ENCODE peak calls at places on chromosomes 12 and 14, in eight cellular contexts. C is neural crest cell; Q is HCEC 1CT; G is tibial nerve; Z is effector memory CD8-positive, alpha-beta T cell; F is putamen; N is lower lobe of right lung; R is brain microvascular endothelial cell. B is an unnamed sample.

GRCh38 chr12:108734200-108734906 is 3.0 kb upstream of the CORO1C start:
- DNase-seq in Z (no peak), R (peak; percentile 94), G (no peak), F (no peak), N (no peak), C (no peak), Q (peak; percentile 97), B (no peak)

GRCh38 chr14:100629098-100629497 is 41.9 kb upstream of the BEGAIN start:
- DNase-seq in Z (no peak), C (no peak), Q (no peak), R (no peak), N (no peak), G (no peak), F (no peak), B (no peak)

GRCh38 chr14:91115986-91116385 is 2.1 kb downstream of the DGLUCY start:
- DNase-seq in F (no peak), Q (no peak), C (no peak), R (no peak), N (no peak), G (no peak), Z (no peak), B (no peak)

GRCh38 chr12:31728289-31728916 is 418 bp downstream of the AMN1 start:
- DNase-seq in Z (no peak), N (peak; percentile 66), C (no peak), Q (no peak), G (no peak), F (no peak), R (no peak), B (no peak)

GRCh38 chr12:23771230-23771949 is 178.1 kb downstream of the SOX5 start:
- DNase-seq in R (no peak), Z (no peak), F (peak; percentile 93), G (peak; percentile 51), C (peak; percentile 36), Q (no peak), N (no peak), B (peak; percentile 81)

GRCh38 chr12:4281173-4281654 is 7.7 kb downstream of the CCND2 start:
- DNase-seq in Z (no peak), N (no peak), G (no peak), C (no peak), Q (no peak), R (no peak), F (no peak), B (no peak)

GRCh38 chr14:54259821-54260220 is 137.0 kb upstream of the CDKN3 start:
- DNase-seq in F (no peak), R (no peak), Z (no peak), C (no peak), N (no peak), Q (no peak), G (no peak), B (no peak)

GRCh38 chr12:106978035-106978800 is 8.7 kb downstream of the MTERF2 start:
- DNase-seq in C (no peak), G (peak; percentile 42), Q (no peak), F (peak; percentile 25), R (no peak), N (no peak), Z (no peak), B (no peak)

GRCh38 chr14:96363751-96364336 is 518 bp downstream of the GSKIP start:
- DNase-seq in F (peak; percentile 26), G (no peak), R (peak; percentile 18), N (peak; percentile 63), Z (no peak), Q (peak; percentile 65), C (peak; percentile 32), B (peak; percentile 29)

GRCh38 chr14:105120056-105120455 is 48.5 kb downstream of the JAG2 start:
- DNase-seq in N (no peak), Z (no peak), C (no peak), F (peak; percentile 29), G (no peak), Q (no peak), R (no peak), B (no peak)

GRCh38 chr12:4809449-4810218 is 89.4 kb downstream of the GALNT8 start:
- DNase-seq in R (no peak), C (peak; percentile 25), G (no peak), F (no peak), Z (no peak), N (no peak), Q (no peak), B (no peak)

GRCh38 chr14:59679872-59680271 is 103.3 kb upstream of the CCDC175 start:
- DNase-seq in F (no peak), R (no peak), N (no peak), G (no peak), Q (no peak), Z (no peak), C (no peak), B (no peak)

GRCh38 chr12:56988207-56988739 is 18.1 kb downstream of the ZBTB39 start:
- DNase-seq in N (no peak), Z (no peak), C (no peak), Q (no peak), G (no peak), F (no peak), R (peak; percentile 10), B (peak; percentile 72)

GRCh38 chr14:68167019-68167716 is 347.6 kb downstream of the RAD51B start:
- DNase-seq in R (no peak), Z (no peak), N (no peak), F (no peak), C (no peak), Q (no peak), G (no peak), B (no peak)

GRCh38 chr14:74945261-74945851 is 10.0 kb downstream of the PGF start:
- DNase-seq in Q (peak; percentile 24), N (no peak), C (peak; percentile 63), Z (no peak), F (no peak), G (no peak), R (no peak), B (no peak)

GRCh38 chr12:79162948-79163347 is 298.4 kb downstream of the SYT1 start:
- DNase-seq in C (no peak), R (no peak), G (no peak), N (no peak), F (no peak), Z (no peak), Q (no peak), B (no peak)

GRCh38 chr14:101426466-101426865 is 134.8 kb upstream of the DIO3 start:
- DNase-seq in Z (no peak), N (no peak), G (no peak), Q (no peak), R (no peak), C (no peak), F (no peak), B (no peak)

GRCh38 chr12:101713059-101713682 is 15.7 kb downstream of the CHPT1 start:
- DNase-seq in C (no peak), Z (no peak), F (peak; percentile 27), Q (no peak), N (no peak), G (peak; percentile 27), R (no peak), B (peak; percentile 67)

GRCh38 chr12:29756741-29757390 is 26.9 kb downstream of the TMTC1 start:
- DNase-seq in G (no peak), F (no peak), Z (no peak), C (no peak), R (no peak), Q (no peak), N (no peak), B (no peak)

GRCh38 chr14:102500190-102500661 is 9.3 kb downstream of the ANKRD9 start:
- DNase-seq in Z (no peak), R (peak; percentile 83), C (no peak), N (peak; percentile 83), Q (peak; percentile 12), F (no peak), G (no peak), B (peak; percentile 54)

GRCh38 chr12:46664771-46665287 is 161.0 kb downstream of the SLC38A4 start:
- DNase-seq in Q (peak; percentile 94), Z (no peak), R (peak; percentile 86), C (no peak), N (no peak), F (no peak), G (no peak), B (no peak)

GRCh38 chr12:65637774-65638173 is 186.5 kb upstream of the HMGA2 start:
- DNase-seq in C (no peak), R (no peak), Q (peak; percentile 69), N (no peak), Z (no peak), F (no peak), G (no peak), B (no peak)

GRCh38 chr14:101074124-101075024 is 170.9 kb upstream of the RTL1 start:
- DNase-seq in N (no peak), G (peak; percentile 9), Z (no peak), R (no peak), F (no peak), Q (no peak), C (no peak), B (peak; percentile 75)

GRCh38 chr12:105393586-105393985 is 63.1 kb downstream of the C12orf75 start:
- DNase-seq in R (peak; percentile 46), G (no peak), C (no peak), Q (peak; percentile 18), N (no peak), F (no peak), Z (no peak), B (no peak)

GRCh38 chr12:77521458-77522115 is 309.1 kb upstream of the NAV3 start:
- DNase-seq in N (no peak), G (no peak), R (peak; percentile 9), C (no peak), Q (peak; percentile 9), F (no peak), Z (no peak), B (no peak)

GRCh38 chr12:45596366-45596765 is 133.1 kb upstream of the ARID2 start:
- DNase-seq in C (no peak), N (no peak), Z (no peak), G (no peak), Q (no peak), R (no peak), F (no peak), B (no peak)

GRCh38 chr14:79017561-79017960 is 847.4 kb downstream of the NRXN3 start:
- DNase-seq in R (no peak), N (no peak), Z (no peak), Q (no peak), G (no peak), F (no peak), C (no peak), B (no peak)

GRCh38 chr12:114504311-114504710 is 98.4 kb upstream of the TBX5 start:
- DNase-seq in G (no peak), N (no peak), Q (no peak), Z (no peak), C (no peak), F (no peak), R (no peak), B (no peak)

GRCh38 chr14:39217214-39217879 is 16.4 kb upstream of the MIA2 start:
- DNase-seq in Z (no peak), G (no peak), N (no peak), Q (no peak), F (no peak), R (no peak), C (no peak), B (no peak)

GRCh38 chr14:106813477-106813823 is 1287.1 kb downstream of the TMEM121 start:
- DNase-seq in G (no peak), Q (no peak), R (no peak), Z (no peak), N (no peak), C (no peak), F (no peak), B (peak; percentile 78)

GRCh38 chr12:115758886-115759620 is 518.4 kb downstream of the MED13L start:
- DNase-seq in R (no peak), G (no peak), C (no peak), Q (no peak), F (no peak), N (no peak), Z (no peak), B (no peak)

GRCh38 chr14:75566321-75566720 is 12.1 kb upstream of the FLVCR2 start:
- DNase-seq in C (no peak), N (no peak), F (no peak), R (no peak), G (no peak), Q (no peak), Z (no peak), B (no peak)

GRCh38 chr14:103019827-103020226 is 37.5 kb downstream of the CDC42BPB start:
- DNase-seq in F (peak; percentile 75), C (no peak), Q (no peak), Z (no peak), R (no peak), N (no peak), G (no peak), B (peak; percentile 47)

GRCh38 chr12:6729186-6729585 is 5.3 kb downstream of the COPS7A start:
- DNase-seq in G (no peak), Q (no peak), R (no peak), N (no peak), F (no peak), C (no peak), Z (no peak), B (no peak)